ENCODE peak calls at places on chromosomes 3 and 15, in six cellular contexts. X, H, B, N, O and R are unnamed samples.

GRCh38 chr3:53713626-53714025 is 132.6 kb downstream of the CHDH start:
- DNase-seq in X (no peak), H (no peak), B (no peak), N (no peak), O (no peak), R (no peak)

GRCh38 chr3:157023211-157023610 is 136.7 kb downstream of the CCNL1 start:
- DNase-seq in X (no peak), H (no peak), B (no peak), N (no peak), O (no peak), R (no peak)

GRCh38 chr3:54188176-54188791 is 65.9 kb downstream of the CACNA2D3 start:
- DNase-seq in X (peak; percentile 90), H (no peak), B (no peak), N (no peak), O (no peak), R (peak; percentile 90)

GRCh38 chr3:39166134-39166710 is 12.8 kb upstream of the CSRNP1 start:
- DNase-seq in X (no peak), H (no peak), B (peak; percentile 73), N (no peak), O (no peak), R (no peak)

GRCh38 chr15:91224750-91225380 is 124.8 kb downstream of the SV2B start:
- DNase-seq in X (peak; percentile 83), H (no peak), B (no peak), N (no peak), O (peak; percentile 40), R (peak; percentile 65)

GRCh38 chr15:68191555-68191954 is 13.6 kb downstream of the CALML4 start:
- DNase-seq in X (peak; percentile 80), H (no peak), B (no peak), N (no peak), O (no peak), R (no peak)

GRCh38 chr15:65805019-65805738 is 13.1 kb upstream of the DENND4A start:
- DNase-seq in X (no peak), H (no peak), B (no peak), N (no peak), O (no peak), R (no peak)

GRCh38 chr3:32383136-32383711 is 8.4 kb upstream of the CMTM7 start:
- DNase-seq in X (no peak), H (no peak), B (no peak), N (no peak), O (no peak), R (no peak)

GRCh38 chr15:74167891-74168331 is 5.6 kb upstream of the ISLR start:
- DNase-seq in X (no peak), H (no peak), B (peak; percentile 47), N (no peak), O (no peak), R (no peak)

GRCh38 chr15:29008846-29009245 is 123.1 kb downstream of the APBA2 start:
- DNase-seq in X (no peak), H (no peak), B (no peak), N (no peak), O (no peak), R (no peak)

GRCh38 chr3:172014145-172014544 is 25.2 kb upstream of the FNDC3B start:
- DNase-seq in X (no peak), H (no peak), B (no peak), N (no peak), O (no peak), R (no peak)

GRCh38 chr3:180180795-180181194 is 144.1 kb upstream of the PEX5L start:
- DNase-seq in X (no peak), H (no peak), B (no peak), N (no peak), O (no peak), R (no peak)

GRCh38 chr3:155018621-155019330 is 61.3 kb upstream of the MME start:
- DNase-seq in X (no peak), H (no peak), B (no peak), N (no peak), O (no peak), R (no peak)

GRCh38 chr15:25892126-25892525 is 29.0 kb upstream of the ATP10A start:
- DNase-seq in X (no peak), H (no peak), B (no peak), N (no peak), O (no peak), R (no peak)

GRCh38 chr3:189148090-189148507 is 23.7 kb upstream of the TPRG1 start:
- DNase-seq in X (peak; percentile 76), H (no peak), B (peak; percentile 79), N (no peak), O (peak; percentile 15), R (peak; percentile 67)

GRCh38 chr3:110697961-110698360 is 373.7 kb upstream of the NECTIN3 start:
- DNase-seq in X (peak; percentile 14), H (no peak), B (no peak), N (no peak), O (no peak), R (no peak)

GRCh38 chr3:82157952-82158351 is 396.5 kb upstream of the GBE1 start:
- DNase-seq in X (no peak), H (no peak), B (no peak), N (no peak), O (no peak), R (no peak)

GRCh38 chr3:331881-332280 is 135.3 kb downstream of the CHL1 start:
- DNase-seq in X (no peak), H (no peak), B (no peak), N (no peak), O (no peak), R (no peak)

GRCh38 chr15:70516408-70517193 is 246.8 kb downstream of the UACA start:
- DNase-seq in X (no peak), H (no peak), B (no peak), N (no peak), O (no peak), R (no peak)

GRCh38 chr3:194488007-194488742 is 1.4 kb upstream of the ATP13A3 start:
- DNase-seq in X (no peak), H (no peak), B (no peak), N (no peak), O (no peak), R (no peak)

GRCh38 chr3:132535575-132536441 is 61.3 kb upstream of the ACKR4 start:
- DNase-seq in X (peak; percentile 83), H (no peak), B (peak; percentile 74), N (peak; percentile 2), O (peak; percentile 3), R (peak; percentile 72)

GRCh38 chr15:81480645-81481053 is 106.6 kb upstream of the TMC3 start:
- DNase-seq in X (peak; percentile 78), H (no peak), B (no peak), N (no peak), O (peak; percentile 63), R (peak; percentile 77)